ENCODE peak calls at places on chromosomes 2 and 18, in ten cellular contexts. G is NCI-H1436, W is transverse colon, O is adipocyte, E is NCI-H1092 treated with DMSO at 0.1 percent for 48 hours, K is HS-5, R is GM04504, Z is HTR-8/SVneo, M is NCI-H2081 treated with DMSO at 0.1 percent for 48 hours, F is iPS-NIHi11. Q is an unnamed sample.

GRCh38 chr2:126885701-126886121 is 13.0 kb upstream of the TEX51 start:
- DNase-seq in G (no peak), W (no peak), O (no peak), E (no peak), K (no peak), R (no peak), Z (no peak), M (no peak), F (no peak), Q (no peak)

GRCh38 chr2:224412064-224412921 is 10.4 kb upstream of the FAM124B start:
- DNase-seq in G (no peak), W (no peak), O (peak), E (no peak), K (peak), R (peak), Z (peak), M (no peak), F (no peak), Q (no peak)

GRCh38 chr2:141468746-141469145 is 662.1 kb downstream of the LRP1B start:
- DNase-seq in G (no peak), W (no peak), O (no peak), E (no peak), K (no peak), R (no peak), Z (no peak), M (no peak), F (peak), Q (no peak)

GRCh38 chr2:182372661-182373060 is 54.2 kb downstream of the PDE1A start:
- DNase-seq in G (no peak), W (peak), O (peak), E (no peak), K (peak), R (peak), Z (peak), M (no peak), F (peak), Q (peak)

GRCh38 chr2:110867078-110867477 is 134.7 kb downstream of the ACOXL start:
- DNase-seq in G (no peak), W (no peak), O (no peak), E (no peak), K (no peak), R (no peak), Z (no peak), M (no peak), F (no peak), Q (no peak)

GRCh38 chr2:64214281-64215115 is 70.3 kb upstream of the PELI1 start:
- DNase-seq in G (no peak), W (peak), O (no peak), E (no peak), K (no peak), R (no peak), Z (no peak), M (peak), F (no peak), Q (no peak)

GRCh38 chr18:35616664-35617423 is 35.3 kb downstream of the GALNT1 start:
- DNase-seq in G (no peak), W (peak), O (peak), E (no peak), K (no peak), R (peak), Z (peak), M (no peak), F (peak), Q (peak)

GRCh38 chr2:175187378-175187777 is 5.9 kb upstream of the ATP5MC3 start:
- DNase-seq in G (no peak), W (no peak), O (no peak), E (no peak), K (no peak), R (no peak), Z (no peak), M (no peak), F (peak), Q (no peak)

GRCh38 chr2:231691251-231691772 is 17.0 kb upstream of the PTMA start:
- DNase-seq in G (no peak), W (no peak), O (no peak), E (no peak), K (no peak), R (no peak), Z (no peak), M (no peak), F (no peak), Q (no peak)

GRCh38 chr2:215668329-215668728 is 232.5 kb upstream of the FN1 start:
- DNase-seq in G (no peak), W (no peak), O (no peak), E (no peak), K (no peak), R (no peak), Z (no peak), M (no peak), F (no peak), Q (no peak)

GRCh38 chr2:109529532-109530449 is 84.0 kb downstream of the SEPTIN10 start:
- DNase-seq in G (no peak), W (no peak), O (peak), E (no peak), K (no peak), R (no peak), Z (no peak), M (no peak), F (no peak), Q (no peak)

GRCh38 chr2:241007111-241007510 is 8.7 kb downstream of the SNED1 start:
- DNase-seq in G (no peak), W (no peak), O (no peak), E (no peak), K (no peak), R (no peak), Z (no peak), M (no peak), F (no peak), Q (no peak)

GRCh38 chr2:171434671-171434980 is 600 bp downstream of the DCAF17 start:
- DNase-seq in G (no peak), W (peak), O (no peak), E (no peak), K (no peak), R (no peak), Z (no peak), M (peak), F (no peak), Q (no peak)